ENCODE peak calls at places on chromosomes 6 and 20, in five cellular contexts. One of them, this sample, is unnamed.

GRCh38 chr6:139330841-139331500 is 39.2 kb upstream of the TXLNB start:
- DNase-seq in stimulated activated CD4-positive, alpha-beta T cell treated with anti-CD3 and anti-CD28 coated beads, Interleukin-15, amount 100 ng/mL, for 1 hour: no peak
- DNase-seq in kidney tubule cell: no peak
- DNase-seq in thoracic aorta: no peak
- DNase-seq in AG09309: no peak
- DNase-seq in this sample: no peak

GRCh38 chr20:39164642-39165041 is 202.5 kb downstream of the DHX35 start:
- DNase-seq in stimulated activated CD4-positive, alpha-beta T cell treated with anti-CD3 and anti-CD28 coated beads, Interleukin-15, amount 100 ng/mL, for 1 hour: no peak
- DNase-seq in kidney tubule cell: no peak
- DNase-seq in thoracic aorta: no peak
- DNase-seq in AG09309: no peak
- DNase-seq in this sample: no peak

GRCh38 chr6:154471609-154472362 is 38.7 kb downstream of the CNKSR3 start:
- DNase-seq in stimulated activated CD4-positive, alpha-beta T cell treated with anti-CD3 and anti-CD28 coated beads, Interleukin-15, amount 100 ng/mL, for 1 hour: no peak
- DNase-seq in kidney tubule cell: no peak
- DNase-seq in thoracic aorta: no peak
- DNase-seq in AG09309: no peak
- DNase-seq in this sample: no peak

GRCh38 chr6:106223300-106223930 is 102.1 kb downstream of the ATG5 start:
- DNase-seq in stimulated activated CD4-positive, alpha-beta T cell treated with anti-CD3 and anti-CD28 coated beads, Interleukin-15, amount 100 ng/mL, for 1 hour: peak; percentile 27
- DNase-seq in kidney tubule cell: peak; percentile 67
- DNase-seq in thoracic aorta: no peak
- DNase-seq in AG09309: peak; percentile 52
- DNase-seq in this sample: peak; percentile 10

GRCh38 chr6:161639772-161640171 is 365.9 kb upstream of the AGPAT4 start:
- DNase-seq in stimulated activated CD4-positive, alpha-beta T cell treated with anti-CD3 and anti-CD28 coated beads, Interleukin-15, amount 100 ng/mL, for 1 hour: no peak
- DNase-seq in kidney tubule cell: no peak
- DNase-seq in thoracic aorta: no peak
- DNase-seq in AG09309: no peak
- DNase-seq in this sample: no peak

GRCh38 chr20:2750343-2751251 is 49.8 kb downstream of the CPXM1 start:
- DNase-seq in stimulated activated CD4-positive, alpha-beta T cell treated with anti-CD3 and anti-CD28 coated beads, Interleukin-15, amount 100 ng/mL, for 1 hour: no peak
- DNase-seq in kidney tubule cell: peak; percentile 8
- DNase-seq in thoracic aorta: no peak
- DNase-seq in AG09309: no peak
- DNase-seq in this sample: no peak

GRCh38 chr6:296151-297122 is 4.2 kb downstream of the DUSP22 start:
- DNase-seq in stimulated activated CD4-positive, alpha-beta T cell treated with anti-CD3 and anti-CD28 coated beads, Interleukin-15, amount 100 ng/mL, for 1 hour: no peak
- DNase-seq in kidney tubule cell: no peak
- DNase-seq in thoracic aorta: no peak
- DNase-seq in AG09309: no peak
- DNase-seq in this sample: peak; percentile 11

GRCh38 chr20:38842558-38842981 is 37.1 kb downstream of the PPP1R16B start:
- DNase-seq in stimulated activated CD4-positive, alpha-beta T cell treated with anti-CD3 and anti-CD28 coated beads, Interleukin-15, amount 100 ng/mL, for 1 hour: peak; percentile 61
- DNase-seq in kidney tubule cell: no peak
- DNase-seq in thoracic aorta: no peak
- DNase-seq in AG09309: no peak
- DNase-seq in this sample: no peak

GRCh38 chr6:41727705-41728072 is 7.7 kb downstream of the TFEB start:
- DNase-seq in stimulated activated CD4-positive, alpha-beta T cell treated with anti-CD3 and anti-CD28 coated beads, Interleukin-15, amount 100 ng/mL, for 1 hour: no peak
- DNase-seq in kidney tubule cell: no peak
- DNase-seq in thoracic aorta: no peak
- DNase-seq in AG09309: no peak
- DNase-seq in this sample: no peak

GRCh38 chr6:41976794-41977484 is 35.3 kb upstream of the CCND3 start:
- DNase-seq in stimulated activated CD4-positive, alpha-beta T cell treated with anti-CD3 and anti-CD28 coated beads, Interleukin-15, amount 100 ng/mL, for 1 hour: no peak
- DNase-seq in kidney tubule cell: peak; percentile 22
- DNase-seq in thoracic aorta: no peak
- DNase-seq in AG09309: no peak
- DNase-seq in this sample: no peak

GRCh38 chr20:57662313-57663240 is 42.4 kb upstream of the ZBP1 start:
- DNase-seq in stimulated activated CD4-positive, alpha-beta T cell treated with anti-CD3 and anti-CD28 coated beads, Interleukin-15, amount 100 ng/mL, for 1 hour: no peak
- DNase-seq in kidney tubule cell: no peak
- DNase-seq in thoracic aorta: no peak
- DNase-seq in AG09309: no peak
- DNase-seq in this sample: no peak

GRCh38 chr6:26017567-26017966 is 55.0 kb downstream of the TRIM38 start:
- DNase-seq in stimulated activated CD4-positive, alpha-beta T cell treated with anti-CD3 and anti-CD28 coated beads, Interleukin-15, amount 100 ng/mL, for 1 hour: peak; percentile 73
- DNase-seq in kidney tubule cell: peak; percentile 91
- DNase-seq in thoracic aorta: peak; percentile 77
- DNase-seq in AG09309: no peak
- DNase-seq in this sample: no peak

GRCh38 chr6:84773431-84774173 is 9.2 kb upstream of the TBX18 start:
- DNase-seq in stimulated activated CD4-positive, alpha-beta T cell treated with anti-CD3 and anti-CD28 coated beads, Interleukin-15, amount 100 ng/mL, for 1 hour: no peak
- DNase-seq in kidney tubule cell: no peak
- DNase-seq in thoracic aorta: no peak
- DNase-seq in AG09309: no peak
- DNase-seq in this sample: no peak

GRCh38 chr6:121839891-121840290 is 404.4 kb downstream of the GJA1 start:
- DNase-seq in stimulated activated CD4-positive, alpha-beta T cell treated with anti-CD3 and anti-CD28 coated beads, Interleukin-15, amount 100 ng/mL, for 1 hour: no peak
- DNase-seq in kidney tubule cell: peak; percentile 48
- DNase-seq in thoracic aorta: no peak
- DNase-seq in AG09309: no peak
- DNase-seq in this sample: no peak

GRCh38 chr6:42618686-42619085 is 54.9 kb downstream of the UBR2 start:
- DNase-seq in stimulated activated CD4-positive, alpha-beta T cell treated with anti-CD3 and anti-CD28 coated beads, Interleukin-15, amount 100 ng/mL, for 1 hour: no peak
- DNase-seq in kidney tubule cell: no peak
- DNase-seq in thoracic aorta: no peak
- DNase-seq in AG09309: peak; percentile 71
- DNase-seq in this sample: no peak

This sample was measured in pulmonary artery endothelial cell.